ENCODE peak calls at places on chromosomes 7 and 10, in ten cellular contexts. E, J, Z, G, U, Q, N, I, B and P are unnamed samples.

GRCh38 chr10:6722616-6723004 is 142.5 kb upstream of the PRKCQ start:
- DNase-seq in J (peak), G (no peak), Z (no peak), E (no peak), Q (no peak), N (no peak), B (no peak), I (no peak), U (no peak), P (no peak)

GRCh38 chr10:52774600-52775106 is 2.1 kb upstream of the MBL2 start:
- DNase-seq in Z (no peak), I (no peak), Q (no peak), J (no peak), E (no peak), N (no peak), B (no peak), G (no peak), U (no peak), P (no peak)

GRCh38 chr7:11281953-11282352 is 308.3 kb downstream of the PHF14 start:
- DNase-seq in J (no peak), B (no peak), U (no peak), Z (no peak), G (no peak), N (no peak), I (no peak), Q (no peak), E (no peak), P (no peak)

GRCh38 chr10:11551104-11551503 is 60.3 kb downstream of the USP6NL start:
- DNase-seq in I (no peak), N (no peak), E (no peak), G (no peak), Q (no peak), B (no peak), U (no peak), Z (no peak), J (no peak), P (no peak)

GRCh38 chr10:132957981-132958885 is 15.9 kb upstream of the CFAP46 start:
- DNase-seq in Q (no peak), U (no peak), E (peak), Z (no peak), B (no peak), I (no peak), G (no peak), N (no peak), J (no peak), P (peak)

GRCh38 chr7:105487559-105488218 is 34.4 kb downstream of the PUS7 start:
- DNase-seq in U (peak), Z (peak), I (no peak), Q (no peak), N (peak), E (no peak), J (no peak), B (peak), G (no peak), P (no peak)

GRCh38 chr10:79345241-79346011 is 1.8 kb upstream of the PPIF start:
- DNase-seq in I (no peak), U (no peak), N (no peak), E (no peak), B (no peak), Z (no peak), J (no peak), G (no peak), Q (no peak), P (no peak)

GRCh38 chr7:47651355-47652317 is 69.7 kb upstream of the TNS3 start:
- DNase-seq in I (no peak), Z (no peak), E (no peak), N (no peak), B (no peak), G (no peak), U (peak), J (no peak), Q (no peak), P (no peak)

GRCh38 chr7:157983442-157984137 is 604.0 kb downstream of the PTPRN2 start:
- DNase-seq in Q (no peak), J (no peak), U (no peak), E (peak), I (no peak), B (peak), N (no peak), Z (no peak), G (no peak), P (peak)

GRCh38 chr10:110837418-110838120 is 34.2 kb upstream of the PDCD4 start:
- DNase-seq in I (no peak), J (no peak), G (no peak), N (no peak), U (peak), E (peak), B (no peak), Q (peak), Z (peak), P (no peak)

GRCh38 chr7:101832681-101833375 is 15.4 kb downstream of the CUX1 start:
- DNase-seq in U (no peak), Z (no peak), N (no peak), B (no peak), J (no peak), Q (no peak), I (no peak), G (no peak), E (peak), P (no peak)

GRCh38 chr10:127824826-127825225 is 67.9 kb downstream of the CLRN3 start:
- DNase-seq in J (no peak), Q (no peak), N (no peak), E (no peak), U (no peak), Z (no peak), G (no peak), B (no peak), I (no peak), P (no peak)

GRCh38 chr7:148515728-148516715 is 74.5 kb upstream of the C7orf33 start:
- DNase-seq in Q (no peak), G (no peak), N (no peak), U (no peak), B (no peak), I (no peak), Z (no peak), J (no peak), E (no peak), P (no peak)

GRCh38 chr7:142391191-142391992 is 133.5 kb upstream of the PRSS58 start:
- DNase-seq in G (no peak), Q (no peak), I (peak), E (no peak), Z (no peak), B (no peak), J (peak), N (no peak), U (no peak), P (no peak)

GRCh38 chr7:138243430-138243829 is 167.2 kb downstream of the AKR1D1 start:
- DNase-seq in J (no peak), Z (no peak), E (no peak), U (no peak), G (peak), Q (no peak), N (no peak), I (peak), B (no peak), P (no peak)

GRCh38 chr7:159030490-159031134 is 114.1 kb downstream of the VIPR2 start:
- DNase-seq in I (peak), B (peak), Q (peak), J (peak), Z (no peak), E (peak), G (peak), N (no peak), U (peak), P (no peak)

GRCh38 chr10:132421377-132422168 is 24.6 kb downstream of the PWWP2B start:
- DNase-seq in E (peak), U (no peak), N (no peak), Q (peak), Z (peak), J (no peak), G (peak), B (peak), I (no peak), P (peak)

GRCh38 chr7:73451780-73452398 is 18.3 kb downstream of the FZD9 start:
- DNase-seq in I (peak), E (no peak), J (peak), Z (no peak), N (peak), U (peak), B (peak), G (no peak), Q (no peak), P (no peak)

GRCh38 chr10:123988694-123989093 is 97.1 kb upstream of the CPXM2 start:
- DNase-seq in E (no peak), Q (no peak), I (no peak), N (no peak), U (no peak), Z (no peak), J (no peak), G (no peak), B (no peak), P (no peak)

GRCh38 chr10:129851941-129852650 is 112.0 kb downstream of the EBF3 start:
- DNase-seq in N (no peak), U (no peak), E (no peak), J (no peak), G (no peak), Z (no peak), I (no peak), Q (no peak), B (no peak), P (no peak)

GRCh38 chr10:12513775-12514663 is 164.7 kb downstream of the CAMK1D start:
- DNase-seq in J (no peak), E (no peak), I (no peak), G (no peak), B (peak), Z (no peak), Q (no peak), U (no peak), N (no peak), P (no peak)

GRCh38 chr7:28700790-28701203 is 257.3 kb downstream of the TRIL start:
- DNase-seq in B (no peak), U (no peak), I (no peak), G (no peak), N (no peak), Z (no peak), Q (no peak), E (no peak), J (no peak), P (no peak)

GRCh38 chr10:88042162-88043100 is 179.0 kb downstream of the PTEN start:
- DNase-seq in Q (no peak), J (no peak), N (no peak), E (peak), U (no peak), I (peak), B (peak), G (peak), Z (peak), P (no peak)

GRCh38 chr7:128726673-128727072 is 12.5 kb upstream of the CALU start:
- DNase-seq in U (no peak), J (no peak), Z (no peak), E (no peak), Q (no peak), N (no peak), B (no peak), G (no peak), I (no peak), P (no peak)

GRCh38 chr7:129864042-129864441 is 88.7 kb downstream of the UBE2H start:
- DNase-seq in J (no peak), N (no peak), G (peak), Z (peak), U (peak), Q (no peak), E (no peak), I (no peak), B (no peak), P (no peak)

GRCh38 chr7:155450828-155451521 is 7.0 kb upstream of the EN2 start:
- DNase-seq in N (no peak), G (no peak), B (peak), Z (no peak), U (no peak), Q (no peak), J (no peak), E (no peak), I (peak), P (peak)

GRCh38 chr7:76364198-76364584 is 5.4 kb upstream of the YWHAG start:
- DNase-seq in U (peak), I (no peak), E (peak), N (no peak), Q (no peak), J (no peak), G (no peak), B (no peak), Z (no peak), P (no peak)

GRCh38 chr7:100155553-100156317 is 2.8 kb downstream of the TRAPPC14 start:
- DNase-seq in J (no peak), B (peak), G (no peak), I (no peak), E (no peak), U (no peak), Z (no peak), N (no peak), Q (no peak), P (peak)

GRCh38 chr10:49761789-49762565 is at the start of gene OGDHL:
- DNase-seq in B (peak), J (peak), Q (peak), I (peak), G (peak), U (peak), E (no peak), N (no peak), Z (peak), P (peak)

GRCh38 chr10:108691126-108691525 is 1232.2 kb downstream of the XPNPEP1 start:
- DNase-seq in N (no peak), I (peak), Z (no peak), Q (no peak), U (no peak), B (no peak), G (no peak), J (no peak), E (no peak), P (no peak)

GRCh38 chr10:108685863-108686531 is 1237.3 kb downstream of the XPNPEP1 start:
- DNase-seq in J (no peak), Z (no peak), U (no peak), G (no peak), E (no peak), N (no peak), I (peak), Q (no peak), B (no peak), P (no peak)

GRCh38 chr10:108688314-108688713 is 1235.0 kb downstream of the XPNPEP1 start:
- DNase-seq in E (no peak), Z (no peak), G (no peak), J (no peak), B (no peak), I (no peak), Q (no peak), U (no peak), N (no peak), P (no peak)

GRCh38 chr10:108690530-108690929 is 1232.8 kb downstream of the XPNPEP1 start:
- DNase-seq in U (no peak), J (no peak), Z (no peak), E (no peak), I (no peak), N (no peak), Q (no peak), G (no peak), B (no peak), P (no peak)
- TF ChIP-seq POLR2AphosphoS5 in U (no peak), J (no peak), Z (no peak), E (no peak), I (no peak), N (no peak), Q (no peak), G (no peak), B (no peak), P (no peak)

GRCh38 chr7:95434501-95435421 is at the start of gene PON2:
- DNase-seq in I (peak), J (peak), Q (peak), G (peak), E (peak), U (peak), Z (peak), B (peak), N (peak), P (peak)
- TF ChIP-seq POLR2AphosphoS5 in I (peak), J (peak), Q (peak), G (no peak), E (peak), U (peak), Z (peak), B (peak), N (peak), P (peak)

GRCh38 chr10:47240173-47240572 is 59.8 kb upstream of the GDF10 start:
- DNase-seq in Q (no peak), I (no peak), E (no peak), N (no peak), Z (no peak), B (no peak), J (no peak), U (no peak), G (peak), P (peak)
- TF ChIP-seq POLR2AphosphoS5 in Q (no peak), I (no peak), E (no peak), N (no peak), Z (no peak), B (no peak), J (no peak), U (no peak), G (no peak), P (no peak)

DNA sequence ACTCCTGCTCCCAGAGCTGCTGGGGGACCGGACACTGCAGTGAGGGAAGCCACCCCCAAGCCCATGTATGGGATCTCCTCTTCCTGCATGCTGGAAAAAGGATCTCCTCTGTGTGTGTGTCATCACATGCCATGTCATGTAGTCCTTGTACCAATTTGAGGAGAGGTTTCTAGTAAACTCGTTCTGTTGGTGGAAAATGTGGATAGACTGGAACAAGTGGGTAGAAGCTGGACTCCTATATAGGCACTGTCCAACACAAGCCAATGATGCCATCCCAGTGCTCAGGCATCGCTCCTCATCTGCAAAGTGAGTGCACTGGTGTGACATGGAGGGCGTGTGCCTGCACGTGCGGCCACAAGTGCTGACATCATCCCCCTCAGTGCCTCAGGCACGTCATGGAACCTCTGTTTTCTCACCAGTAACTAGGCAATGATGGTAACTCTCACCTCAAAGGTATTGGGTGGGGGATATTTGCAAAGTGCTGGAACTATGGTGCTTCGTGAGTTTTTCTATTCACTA is 19.3 kb downstream of the MYO1G start:
- DNase-seq in B (peak), Q (no peak), J (no peak), E (no peak), N (no peak), Z (no peak), U (no peak), G (no peak), I (no peak), P (no peak)
- TF ChIP-seq POLR2AphosphoS5 in B (no peak), Q (no peak), J (no peak), E (no peak), N (no peak), Z (no peak), U (no peak), G (no peak), I (no peak), P (peak)

GRCh38 chr10:117004627-117005453 is at the start of gene SHTN1:
- DNase-seq in J (peak), U (peak), Q (peak), I (peak), G (peak), Z (peak), N (peak), E (peak), B (peak), P (peak)
- TF ChIP-seq POLR2AphosphoS5 in J (peak), U (peak), Q (peak), I (no peak), G (no peak), Z (peak), N (peak), E (no peak), B (no peak), P (peak)

GRCh38 chr10:796233-796632 is 106.8 kb upstream of the DIP2C start:
- DNase-seq in J (no peak), Q (no peak), N (no peak), I (no peak), U (no peak), E (no peak), G (no peak), B (no peak), Z (no peak), P (no peak)

GRCh38 chr10:794382-794956 is 105.0 kb upstream of the DIP2C start:
- DNase-seq in N (no peak), Q (no peak), Z (no peak), B (peak), I (peak), E (peak), G (no peak), U (no peak), J (no peak), P (no peak)

GRCh38 chr10:792792-793100 is 103.3 kb upstream of the DIP2C start:
- DNase-seq in N (no peak), J (no peak), U (no peak), E (peak), Q (no peak), Z (no peak), B (peak), I (no peak), G (no peak), P (no peak)

GRCh38 chr10:792083-792791 is 102.8 kb upstream of the DIP2C start:
- DNase-seq in J (no peak), N (no peak), Q (no peak), G (peak), I (no peak), U (no peak), E (peak), B (peak), Z (no peak), P (no peak)

GRCh38 chr10:797179-797578 is 107.7 kb upstream of the DIP2C start:
- DNase-seq in N (no peak), G (no peak), Q (no peak), B (no peak), J (no peak), I (no peak), Z (no peak), E (no peak), U (no peak), P (no peak)
- TF ChIP-seq POLR2AphosphoS5 in N (no peak), G (no peak), Q (no peak), B (no peak), J (no peak), I (no peak), Z (no peak), E (no peak), U (no peak), P (no peak)